ENCODE peak calls at places on chromosomes 13 and 19, in seven cellular contexts. A, P, K, L, S, B and Q are unnamed samples.

GRCh38 chr19:7393459-7393858 is 44.7 kb downstream of the ARHGEF18 start:
- DNase-seq in P (no peak), S (no peak), L (no peak), B (no peak), A (no peak), K (no peak), Q (no peak)

GRCh38 chr19:8494158-8494557 is 8.3 kb downstream of the PRAM1 start:
- DNase-seq in S (no peak), K (no peak), L (no peak), B (no peak), A (no peak), P (no peak), Q (no peak)

GRCh38 chr19:6260912-6261636 is 18.7 kb downstream of the MLLT1 start:
- DNase-seq in S (no peak), B (no peak), A (no peak), K (peak), P (no peak), L (no peak), Q (no peak)

GRCh38 chr13:97226788-97227627 is 4.9 kb downstream of the MBNL2 start:
- DNase-seq in A (no peak), B (no peak), L (peak), S (no peak), K (no peak), P (no peak), Q (peak)

GRCh38 chr19:16136185-16137067 is 7.1 kb upstream of the HSH2D start:
- DNase-seq in K (no peak), S (no peak), A (no peak), B (no peak), L (no peak), P (no peak), Q (peak)

GRCh38 chr19:45215391-45216191 is 29.6 kb downstream of the EXOC3L2 start:
- DNase-seq in L (no peak), A (no peak), P (no peak), K (no peak), B (no peak), S (no peak), Q (no peak)

GRCh38 chr13:67228909-67229308 is 1.2 kb downstream of the PCDH9 start:
- DNase-seq in L (no peak), P (no peak), A (no peak), K (peak), S (peak), B (no peak), Q (no peak)

GRCh38 chr13:26679945-26680516 is 80.6 kb downstream of the GPR12 start:
- DNase-seq in B (no peak), L (no peak), K (peak), S (peak), P (no peak), A (no peak), Q (no peak)

GRCh38 chr13:42337808-42338600 is 66.1 kb downstream of the AKAP11 start:
- DNase-seq in B (no peak), P (no peak), K (peak), L (no peak), A (no peak), S (no peak), Q (no peak)

GRCh38 chr13:30047154-30047874 is 196.9 kb upstream of the UBL3 start:
- DNase-seq in S (no peak), K (no peak), B (no peak), L (no peak), A (no peak), P (no peak), Q (peak)

GRCh38 chr13:30172593-30173300 is 134.6 kb downstream of the KATNAL1 start:
- DNase-seq in K (no peak), S (peak), P (no peak), A (no peak), L (no peak), B (no peak), Q (no peak)

GRCh38 chr13:30832845-30833332 is 73.2 kb upstream of the MEDAG start:
- DNase-seq in S (no peak), K (peak), A (no peak), L (peak), P (no peak), B (no peak), Q (peak)

GRCh38 chr19:54607782-54608150 is 14.3 kb downstream of the LILRA1 start:
- DNase-seq in S (no peak), P (no peak), L (no peak), B (no peak), K (no peak), A (no peak), Q (no peak)

GRCh38 chr13:113836917-113837553 is 26.8 kb downstream of the GAS6 start:
- DNase-seq in A (no peak), K (peak), P (peak), L (no peak), B (peak), S (peak), Q (peak)

GRCh38 chr13:99085139-99085845 is 107.4 kb upstream of the DOCK9 start:
- DNase-seq in A (peak), S (no peak), L (no peak), B (no peak), K (no peak), P (no peak), Q (no peak)

GRCh38 chr13:23889598-23890224 is 511 bp upstream of the MIPEP start:
- DNase-seq in S (no peak), P (no peak), L (no peak), B (no peak), A (no peak), K (no peak), Q (peak)

GRCh38 chr19:1214299-1214861 is 8.8 kb downstream of the STK11 start:
- DNase-seq in S (no peak), A (no peak), P (no peak), B (no peak), K (no peak), L (no peak), Q (no peak)

GRCh38 chr13:58884353-58884752 is 1252.8 kb downstream of the PCDH17 start:
- DNase-seq in P (no peak), B (no peak), L (no peak), A (no peak), K (no peak), S (no peak), Q (no peak)

GRCh38 chr13:110132178-110132975 is 174.6 kb downstream of the COL4A1 start:
- DNase-seq in L (no peak), A (no peak), K (no peak), B (no peak), S (no peak), P (no peak), Q (no peak)

GRCh38 chr19:1232652-1233360 is 5.0 kb downstream of the CBARP start:
- DNase-seq in L (no peak), B (no peak), P (no peak), K (peak), A (no peak), S (no peak), Q (no peak)

GRCh38 chr13:18212873-18213272 is 968.8 kb downstream of the TUBA3C start:
- DNase-seq in B (peak), S (peak), L (no peak), P (peak), K (peak), A (no peak), Q (no peak)

GRCh38 chr19:44644391-44645016 is 794 bp downstream of the PVR start:
- DNase-seq in L (peak), B (no peak), A (no peak), K (peak), P (no peak), S (no peak), Q (no peak)

GRCh38 chr13:100657881-100658315 is 16.7 kb downstream of the TMTC4 start:
- DNase-seq in P (no peak), A (no peak), S (no peak), K (no peak), L (no peak), B (no peak), Q (no peak)

GRCh38 chr13:20303636-20304035 is 71.5 kb upstream of the GJB6 start:
- DNase-seq in B (no peak), S (no peak), L (no peak), A (no peak), K (peak), P (no peak), Q (no peak)

GRCh38 chr13:67062160-67062559 is 168.0 kb downstream of the PCDH9 start:
- DNase-seq in L (no peak), S (no peak), B (no peak), K (no peak), A (no peak), P (no peak), Q (no peak)

GRCh38 chr13:61136101-61136500 is 279.5 kb downstream of the PCDH20 start:
- DNase-seq in B (no peak), K (no peak), S (no peak), P (no peak), L (no peak), A (no peak), Q (no peak)

GRCh38 chr13:86591862-86592261 is 792.6 kb upstream of the SLITRK6 start:
- DNase-seq in B (no peak), K (peak), A (no peak), S (no peak), P (no peak), L (no peak), Q (no peak)

GRCh38 chr13:72960541-72960940 is 98.3 kb upstream of the KLF5 start:
- DNase-seq in A (no peak), S (no peak), P (no peak), K (no peak), B (no peak), L (no peak), Q (no peak)

GRCh38 chr19:46542428-46543230 is 47.0 kb upstream of the PNMA8B start:
- DNase-seq in L (peak), K (peak), P (peak), A (peak), S (peak), B (peak), Q (peak)

GRCh38 chr13:111661052-111661451 is 340.6 kb downstream of the TEX29 start:
- DNase-seq in A (no peak), L (no peak), S (no peak), B (no peak), P (no peak), K (no peak), Q (no peak)

GRCh38 chr13:33571618-33572017 is 246.3 kb upstream of the RFC3 start:
- DNase-seq in P (no peak), S (no peak), B (no peak), K (no peak), L (no peak), A (no peak), Q (peak)

GRCh38 chr13:111627596-111627995 is 307.2 kb downstream of the TEX29 start:
- DNase-seq in P (no peak), L (no peak), K (no peak), S (no peak), B (no peak), A (no peak), Q (no peak)

GRCh38 chr19:42091300-42092266 is 15.6 kb downstream of the ZNF574 start:
- DNase-seq in B (no peak), S (peak), P (no peak), A (no peak), L (peak), K (no peak), Q (no peak)

DNA sequence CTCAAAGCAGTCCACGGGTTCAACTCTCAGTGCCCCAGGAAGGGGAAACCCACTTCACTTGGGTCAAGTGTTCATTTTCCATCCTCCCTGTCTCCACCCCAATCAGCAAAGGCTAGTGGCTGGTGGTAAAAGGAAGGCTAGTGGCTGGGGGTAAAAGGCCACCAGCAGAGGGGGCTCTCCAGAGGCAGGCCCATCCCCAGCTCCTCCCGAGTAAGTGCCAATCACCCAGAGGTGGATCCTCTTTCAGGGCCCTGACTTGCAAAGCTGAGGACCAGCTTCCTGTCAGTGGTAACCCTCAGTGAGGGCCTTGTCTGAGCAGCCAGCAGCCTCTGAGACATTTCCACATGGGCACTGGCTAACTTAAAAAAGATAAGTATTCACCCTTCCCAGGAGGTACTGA is 22.0 kb upstream of the TPT1 start:
- DNase-seq in K (no peak), P (no peak), S (no peak), A (no peak), L (no peak), B (no peak), Q (peak)
- TF ChIP-seq CTCF in K (no peak), P (no peak), S (no peak), A (no peak), L (no peak), B (no peak), Q (peak)

GRCh38 chr19:30217461-30217860 is 154.7 kb upstream of the ZNF536 start:
- DNase-seq in B (no peak), K (no peak), A (no peak), L (no peak), S (no peak), P (no peak), Q (no peak)

GRCh38 chr19:30215248-30215647 is 156.9 kb upstream of the ZNF536 start:
- DNase-seq in B (no peak), A (no peak), S (no peak), P (no peak), L (no peak), K (no peak), Q (no peak)

GRCh38 chr19:30212574-30212973 is 159.6 kb upstream of the ZNF536 start:
- DNase-seq in S (no peak), B (no peak), L (no peak), K (no peak), P (no peak), A (no peak), Q (no peak)

GRCh38 chr19:30216453-30216852 is 155.7 kb upstream of the ZNF536 start:
- DNase-seq in L (no peak), P (no peak), K (no peak), A (no peak), B (no peak), S (no peak), Q (no peak)

DNA sequence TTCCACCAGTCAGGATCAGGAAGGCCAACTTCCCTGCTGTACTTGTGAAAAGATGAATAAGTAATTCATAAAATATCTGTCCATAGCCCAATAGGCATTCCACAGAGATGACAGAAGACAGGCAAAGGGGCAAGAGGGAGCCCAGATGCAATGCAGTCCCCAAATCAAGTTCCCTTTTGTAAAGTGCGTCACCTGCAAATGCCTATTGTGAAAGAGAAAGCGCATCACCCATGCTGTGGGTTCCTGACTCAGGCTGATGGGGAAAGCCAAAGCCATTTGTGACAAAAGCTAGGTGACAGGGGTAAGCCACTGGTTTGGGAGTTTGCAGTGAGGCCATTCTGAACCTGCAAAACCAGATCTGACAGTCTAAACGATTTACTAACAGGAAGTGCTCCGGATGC is 157.5 kb upstream of the ZNF536 start:
- DNase-seq in K (no peak), L (no peak), P (no peak), S (no peak), B (no peak), A (no peak), Q (peak)
- H3K4me3 ChIP-seq in K (no peak), L (no peak), P (no peak), S (no peak), B (no peak), A (no peak), Q (no peak)

DNA sequence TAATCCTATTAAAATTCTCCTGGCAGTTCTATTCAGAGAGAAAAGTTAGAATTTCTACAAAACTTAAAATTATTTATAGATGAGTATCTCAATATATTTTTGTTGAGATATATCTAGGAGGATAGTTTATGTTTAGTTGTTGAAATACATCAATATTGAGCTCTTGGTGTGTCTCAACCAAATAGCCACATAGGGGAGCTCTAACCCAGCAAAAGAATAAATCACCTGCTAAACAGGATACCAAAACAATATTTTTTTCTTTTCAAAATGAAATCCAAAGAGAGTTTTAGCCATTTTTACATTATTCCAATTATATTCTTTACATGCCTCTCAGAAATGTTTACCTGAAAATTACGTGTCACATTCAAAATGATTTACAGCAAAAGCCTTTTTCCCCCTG is 954.7 kb downstream of the SLITRK6 start:
- DNase-seq in K (peak), B (no peak), L (no peak), P (no peak), A (no peak), S (no peak), Q (no peak)
- TF ChIP-seq CTCF in K (peak), B (peak), L (no peak), P (no peak), A (no peak), S (peak), Q (no peak)

DNA sequence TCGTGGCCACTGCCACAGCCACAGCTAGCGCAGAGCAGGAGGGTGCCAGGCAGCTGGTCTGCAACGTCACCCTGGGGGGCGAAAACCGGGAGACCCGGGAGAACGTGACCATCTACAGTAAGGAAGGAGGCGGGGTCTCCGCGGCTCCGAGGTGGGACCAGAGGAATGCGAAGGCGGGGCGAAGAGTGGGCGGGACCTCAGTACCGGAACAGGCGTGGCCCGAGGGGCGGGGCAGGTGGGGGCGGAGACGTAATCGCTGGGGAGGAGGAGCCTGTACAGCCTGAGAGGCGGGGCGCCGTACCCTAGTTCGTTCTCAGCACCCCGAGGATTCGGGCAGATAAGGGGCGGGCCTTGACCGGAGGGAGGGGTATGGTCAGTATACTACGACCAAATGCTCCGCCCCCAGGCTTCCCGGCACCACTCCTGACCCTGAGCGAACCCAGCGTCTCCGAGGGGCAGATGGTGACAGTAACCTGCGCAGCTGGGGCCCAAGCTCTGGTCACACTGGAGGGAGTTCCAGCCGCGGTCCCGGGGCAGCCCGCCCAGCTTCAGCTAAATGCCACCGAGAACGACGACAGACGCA is 2.5 kb downstream of the ICAM5 start:
- DNase-seq in S (peak), K (peak), B (no peak), A (peak), P (peak), L (peak), Q (peak)
- H3K4me3 ChIP-seq in S (peak), K (peak), B (peak), A (peak), P (peak), L (peak), Q (peak)

DNA sequence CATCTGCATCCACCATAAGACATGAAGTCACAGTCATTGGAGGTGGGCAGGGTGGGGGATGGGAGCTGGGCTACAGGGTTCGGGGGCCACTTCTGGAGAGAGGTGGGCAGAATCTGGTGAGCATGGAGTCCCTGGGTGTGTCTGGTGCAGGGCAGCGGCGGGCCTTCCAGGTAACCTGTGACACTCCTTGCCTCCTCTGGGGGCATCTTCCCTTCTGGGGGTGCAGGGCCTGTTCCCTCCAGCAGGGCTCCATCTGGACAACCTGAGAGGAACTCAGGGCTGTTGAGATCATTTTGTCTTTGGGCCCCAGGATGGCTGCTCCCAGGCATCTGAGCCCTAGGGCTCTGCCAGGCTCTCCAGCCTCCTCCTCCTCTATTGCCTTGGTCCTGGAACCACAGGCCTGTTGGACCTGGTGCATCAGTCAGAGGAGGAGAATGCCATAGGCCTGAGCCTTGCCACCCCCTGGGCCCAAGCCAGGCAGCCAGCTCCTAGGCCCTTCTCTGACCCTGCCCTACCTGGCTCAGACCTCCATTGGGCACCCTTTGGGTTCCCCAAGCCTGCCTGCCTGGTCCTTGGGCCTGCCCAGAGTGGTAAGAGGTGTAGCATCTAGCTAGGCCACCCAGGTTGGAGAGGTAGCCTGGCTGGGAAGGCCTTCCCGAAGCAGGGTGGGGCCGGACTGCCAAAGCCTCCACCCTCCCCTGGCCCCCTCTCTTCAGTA is 13.4 kb downstream of the LYL1 start:
- DNase-seq in L (no peak), K (no peak), B (no peak), A (no peak), S (no peak), P (no peak), Q (peak)
- TF ChIP-seq CTCF in L (no peak), K (peak), B (peak), A (peak), S (peak), P (peak), Q (peak)

GRCh38 chr19:48867119-48867921 is 1.1 kb downstream of the PLEKHA4 start:
- DNase-seq in S (no peak), K (no peak), L (no peak), B (no peak), P (no peak), A (no peak), Q (no peak)
- H3K4me3 ChIP-seq in S (peak), K (peak), L (peak), B (peak), P (peak), A (no peak), Q (peak)

GRCh38 chr19:48362716-48363499 is 832 bp downstream of the TMEM143 start:
- DNase-seq in K (peak), L (peak), A (peak), B (peak), S (peak), P (peak), Q (peak)
- TF ChIP-seq CTCF in K (no peak), L (no peak), A (no peak), B (peak), S (no peak), P (peak), Q (no peak)